ENCODE peak calls at places on chromosomes 6 and 20, in six cellular contexts. One of them, this sample, is unnamed.

GRCh38 chr6:31203345-31203979 is 33.0 kb upstream of the POU5F1 start:
- DNase-seq in IMR-90: peak
- DNase-seq in heart right ventricle: no peak
- DNase-seq in breast epithelium: no peak
- DNase-seq in choroid plexus epithelial cell: peak
- DNase-seq in AG10803: no peak
- DNase-seq in this sample: no peak

GRCh38 chr20:36478137-36478905 is 63.0 kb upstream of the MYL9 start:
- DNase-seq in IMR-90: peak
- DNase-seq in heart right ventricle: no peak
- DNase-seq in breast epithelium: no peak
- DNase-seq in choroid plexus epithelial cell: peak
- DNase-seq in AG10803: no peak
- DNase-seq in this sample: no peak

GRCh38 chr6:155352812-155353211 is 38.5 kb upstream of the TFB1M start:
- DNase-seq in IMR-90: peak
- DNase-seq in heart right ventricle: no peak
- DNase-seq in breast epithelium: no peak
- DNase-seq in choroid plexus epithelial cell: peak
- DNase-seq in AG10803: peak
- DNase-seq in this sample: no peak

GRCh38 chr20:25044261-25044560 is 13.7 kb downstream of the ACSS1 start:
- DNase-seq in IMR-90: no peak
- DNase-seq in heart right ventricle: no peak
- DNase-seq in breast epithelium: no peak
- DNase-seq in choroid plexus epithelial cell: no peak
- DNase-seq in AG10803: no peak
- DNase-seq in this sample: no peak

GRCh38 chr6:36692220-36692619 is 5.4 kb upstream of the RAB44 start:
- DNase-seq in IMR-90: no peak
- DNase-seq in heart right ventricle: no peak
- DNase-seq in breast epithelium: no peak
- DNase-seq in choroid plexus epithelial cell: no peak
- DNase-seq in AG10803: no peak
- DNase-seq in this sample: peak

GRCh38 chr20:52840041-52840440 is 132.1 kb upstream of the TSHZ2 start:
- DNase-seq in IMR-90: no peak
- DNase-seq in heart right ventricle: no peak
- DNase-seq in breast epithelium: no peak
- DNase-seq in choroid plexus epithelial cell: no peak
- DNase-seq in AG10803: no peak
- DNase-seq in this sample: no peak

GRCh38 chr6:13573669-13574110 is 711 bp upstream of the SIRT5 start:
- DNase-seq in IMR-90: peak
- DNase-seq in heart right ventricle: peak
- DNase-seq in breast epithelium: no peak
- DNase-seq in choroid plexus epithelial cell: peak
- DNase-seq in AG10803: peak
- DNase-seq in this sample: no peak

GRCh38 chr6:5087389-5087788 is 2.2 kb downstream of the PPP1R3G start:
- DNase-seq in IMR-90: no peak
- DNase-seq in heart right ventricle: peak
- DNase-seq in breast epithelium: no peak
- DNase-seq in choroid plexus epithelial cell: no peak
- DNase-seq in AG10803: no peak
- DNase-seq in this sample: peak

GRCh38 chr20:59222982-59223610 is 59.5 kb downstream of the ZNF831 start:
- DNase-seq in IMR-90: no peak
- DNase-seq in heart right ventricle: no peak
- DNase-seq in breast epithelium: no peak
- DNase-seq in choroid plexus epithelial cell: peak
- DNase-seq in AG10803: no peak
- DNase-seq in this sample: peak

GRCh38 chr6:149360536-149360935 is 39.5 kb upstream of the SUMO4 start:
- DNase-seq in IMR-90: no peak
- DNase-seq in heart right ventricle: no peak
- DNase-seq in breast epithelium: no peak
- DNase-seq in choroid plexus epithelial cell: no peak
- DNase-seq in AG10803: no peak
- DNase-seq in this sample: no peak

GRCh38 chr6:6962086-6962485 is 145.7 kb upstream of the RREB1 start:
- DNase-seq in IMR-90: no peak
- DNase-seq in heart right ventricle: no peak
- DNase-seq in breast epithelium: no peak
- DNase-seq in choroid plexus epithelial cell: no peak
- DNase-seq in AG10803: no peak
- DNase-seq in this sample: no peak

GRCh38 chr20:41139227-41140093 is 2.1 kb downstream of the PLCG1 start:
- DNase-seq in IMR-90: no peak
- DNase-seq in heart right ventricle: no peak
- DNase-seq in breast epithelium: no peak
- DNase-seq in choroid plexus epithelial cell: no peak
- DNase-seq in AG10803: no peak
- DNase-seq in this sample: no peak

GRCh38 chr20:41140226-41141133 is 3.1 kb downstream of the PLCG1 start:
- DNase-seq in IMR-90: no peak
- DNase-seq in heart right ventricle: no peak
- DNase-seq in breast epithelium: no peak
- DNase-seq in choroid plexus epithelial cell: no peak
- DNase-seq in AG10803: no peak
- DNase-seq in this sample: no peak

GRCh38 chr20:41142914-41143313 is 5.6 kb downstream of the PLCG1 start:
- DNase-seq in IMR-90: no peak
- DNase-seq in heart right ventricle: no peak
- DNase-seq in breast epithelium: no peak
- DNase-seq in choroid plexus epithelial cell: no peak
- DNase-seq in AG10803: no peak
- DNase-seq in this sample: peak

GRCh38 chr20:41142241-41142640 is 4.9 kb downstream of the PLCG1 start:
- DNase-seq in IMR-90: no peak
- DNase-seq in heart right ventricle: no peak
- DNase-seq in breast epithelium: no peak
- DNase-seq in choroid plexus epithelial cell: no peak
- DNase-seq in AG10803: no peak
- DNase-seq in this sample: no peak

DNA sequence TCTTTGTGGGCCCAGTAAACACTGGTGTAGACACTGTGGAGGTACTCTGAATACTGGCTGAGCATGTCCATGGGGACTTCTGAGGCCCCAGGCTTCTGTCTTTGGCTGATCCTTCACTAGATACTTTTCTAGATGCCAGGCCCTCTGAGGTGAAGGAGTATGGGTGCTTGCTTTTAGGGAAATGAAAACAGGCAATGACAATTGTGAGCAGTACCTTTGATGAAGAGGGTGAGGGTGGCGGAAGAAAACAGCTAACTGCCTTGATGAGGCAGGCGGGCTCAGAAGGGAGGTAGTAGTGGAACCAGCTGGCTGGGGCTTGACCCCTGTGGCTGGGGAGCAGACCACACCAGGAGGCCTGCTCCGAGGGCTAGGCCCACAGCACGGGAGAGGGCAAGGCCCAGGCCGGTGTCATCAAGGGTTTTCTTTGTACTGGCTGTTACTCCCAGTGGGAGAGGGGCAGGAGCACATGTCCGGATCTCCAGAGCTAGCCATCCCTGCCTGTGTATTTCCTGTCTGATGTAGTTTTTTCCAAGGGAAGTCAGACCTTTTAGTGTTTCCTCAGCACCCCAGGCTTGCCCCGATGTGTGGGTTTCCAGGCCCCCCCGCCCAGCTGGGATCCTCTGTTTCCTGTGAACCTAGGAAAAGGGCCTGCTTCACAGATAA is 3.9 kb downstream of the PLCG1 start:
- DNase-seq in IMR-90: peak
- DNase-seq in heart right ventricle: peak
- DNase-seq in breast epithelium: no peak
- DNase-seq in choroid plexus epithelial cell: peak
- DNase-seq in AG10803: peak
- DNase-seq in this sample: peak
- H3K4me3 ChIP-seq in IMR-90: no peak
- H3K4me3 ChIP-seq in heart right ventricle: peak
- H3K4me3 ChIP-seq in breast epithelium: peak
- H3K4me3 ChIP-seq in choroid plexus epithelial cell: no peak
- H3K4me3 ChIP-seq in AG10803: no peak
- H3K4me3 ChIP-seq in this sample: no peak

GRCh38 chr20:63497138-63497945 is 1.5 kb downstream of the EEF1A2 start:
- DNase-seq in IMR-90: no peak
- DNase-seq in heart right ventricle: no peak
- DNase-seq in breast epithelium: no peak
- DNase-seq in choroid plexus epithelial cell: no peak
- DNase-seq in AG10803: no peak
- DNase-seq in this sample: peak

GRCh38 chr20:63499333-63499969 is 568 bp upstream of the EEF1A2 start:
- DNase-seq in IMR-90: no peak
- DNase-seq in heart right ventricle: no peak
- DNase-seq in breast epithelium: no peak
- DNase-seq in choroid plexus epithelial cell: no peak
- DNase-seq in AG10803: no peak
- DNase-seq in this sample: no peak

GRCh38 chr20:63498950-63499332 is at the start of gene EEF1A2:
- DNase-seq in IMR-90: no peak
- DNase-seq in heart right ventricle: no peak
- DNase-seq in breast epithelium: no peak
- DNase-seq in choroid plexus epithelial cell: no peak
- DNase-seq in AG10803: no peak
- DNase-seq in this sample: no peak

GRCh38 chr20:63496404-63497120 is 2.3 kb downstream of the EEF1A2 start:
- DNase-seq in IMR-90: no peak
- DNase-seq in heart right ventricle: no peak
- DNase-seq in breast epithelium: no peak
- DNase-seq in choroid plexus epithelial cell: no peak
- DNase-seq in AG10803: peak
- DNase-seq in this sample: no peak

GRCh38 chr20:63497946-63498935 is 642 bp downstream of the EEF1A2 start:
- DNase-seq in IMR-90: peak
- DNase-seq in heart right ventricle: no peak
- DNase-seq in breast epithelium: no peak
- DNase-seq in choroid plexus epithelial cell: no peak
- DNase-seq in AG10803: peak
- DNase-seq in this sample: peak
- H3K4me3 ChIP-seq in IMR-90: peak
- H3K4me3 ChIP-seq in heart right ventricle: peak
- H3K4me3 ChIP-seq in breast epithelium: peak
- H3K4me3 ChIP-seq in choroid plexus epithelial cell: no peak
- H3K4me3 ChIP-seq in AG10803: no peak
- H3K4me3 ChIP-seq in this sample: no peak

GRCh38 chr20:47452736-47453161 is 48.9 kb upstream of the NCOA3 start:
- DNase-seq in IMR-90: no peak
- DNase-seq in heart right ventricle: no peak
- DNase-seq in breast epithelium: no peak
- DNase-seq in choroid plexus epithelial cell: no peak
- DNase-seq in AG10803: no peak
- DNase-seq in this sample: no peak

GRCh38 chr20:47455133-47456040 is 46.3 kb upstream of the NCOA3 start:
- DNase-seq in IMR-90: no peak
- DNase-seq in heart right ventricle: no peak
- DNase-seq in breast epithelium: no peak
- DNase-seq in choroid plexus epithelial cell: peak
- DNase-seq in AG10803: peak
- DNase-seq in this sample: no peak

GRCh38 chr20:47453167-47453782 is 48.4 kb upstream of the NCOA3 start:
- DNase-seq in IMR-90: peak
- DNase-seq in heart right ventricle: no peak
- DNase-seq in breast epithelium: no peak
- DNase-seq in choroid plexus epithelial cell: peak
- DNase-seq in AG10803: peak
- DNase-seq in this sample: no peak

GRCh38 chr20:47456041-47456537 is 45.6 kb upstream of the NCOA3 start:
- DNase-seq in IMR-90: no peak
- DNase-seq in heart right ventricle: no peak
- DNase-seq in breast epithelium: no peak
- DNase-seq in choroid plexus epithelial cell: no peak
- DNase-seq in AG10803: no peak
- DNase-seq in this sample: no peak

GRCh38 chr20:47454298-47455132 is 47.2 kb upstream of the NCOA3 start:
- DNase-seq in IMR-90: no peak
- DNase-seq in heart right ventricle: no peak
- DNase-seq in breast epithelium: no peak
- DNase-seq in choroid plexus epithelial cell: peak
- DNase-seq in AG10803: peak
- DNase-seq in this sample: peak
- H3K4me3 ChIP-seq in IMR-90: no peak
- H3K4me3 ChIP-seq in heart right ventricle: no peak
- H3K4me3 ChIP-seq in breast epithelium: no peak
- H3K4me3 ChIP-seq in choroid plexus epithelial cell: no peak
- H3K4me3 ChIP-seq in AG10803: no peak
- H3K4me3 ChIP-seq in this sample: no peak

GRCh38 chr20:21681932-21682318 is 23.5 kb upstream of the PAX1 start:
- DNase-seq in IMR-90: no peak
- DNase-seq in heart right ventricle: no peak
- DNase-seq in breast epithelium: no peak
- DNase-seq in choroid plexus epithelial cell: no peak
- DNase-seq in AG10803: no peak
- DNase-seq in this sample: no peak
- H3K4me3 ChIP-seq in IMR-90: no peak
- H3K4me3 ChIP-seq in heart right ventricle: no peak
- H3K4me3 ChIP-seq in breast epithelium: peak
- H3K4me3 ChIP-seq in choroid plexus epithelial cell: no peak
- H3K4me3 ChIP-seq in AG10803: peak
- H3K4me3 ChIP-seq in this sample: peak

GRCh38 chr20:45469336-45470261 is at the start of gene WFDC2:
- DNase-seq in IMR-90: no peak
- DNase-seq in heart right ventricle: no peak
- DNase-seq in breast epithelium: peak
- DNase-seq in choroid plexus epithelial cell: no peak
- DNase-seq in AG10803: no peak
- DNase-seq in this sample: peak

GRCh38 chr20:45467861-45468260 is 1.7 kb upstream of the WFDC2 start:
- DNase-seq in IMR-90: no peak
- DNase-seq in heart right ventricle: no peak
- DNase-seq in breast epithelium: peak
- DNase-seq in choroid plexus epithelial cell: no peak
- DNase-seq in AG10803: no peak
- DNase-seq in this sample: no peak

GRCh38 chr20:45470262-45470931 is 844 bp downstream of the WFDC2 start:
- DNase-seq in IMR-90: no peak
- DNase-seq in heart right ventricle: no peak
- DNase-seq in breast epithelium: peak
- DNase-seq in choroid plexus epithelial cell: peak
- DNase-seq in AG10803: no peak
- DNase-seq in this sample: peak

GRCh38 chr20:45467172-45467571 is 2.4 kb upstream of the WFDC2 start:
- DNase-seq in IMR-90: no peak
- DNase-seq in heart right ventricle: no peak
- DNase-seq in breast epithelium: no peak
- DNase-seq in choroid plexus epithelial cell: no peak
- DNase-seq in AG10803: no peak
- DNase-seq in this sample: no peak

DNA sequence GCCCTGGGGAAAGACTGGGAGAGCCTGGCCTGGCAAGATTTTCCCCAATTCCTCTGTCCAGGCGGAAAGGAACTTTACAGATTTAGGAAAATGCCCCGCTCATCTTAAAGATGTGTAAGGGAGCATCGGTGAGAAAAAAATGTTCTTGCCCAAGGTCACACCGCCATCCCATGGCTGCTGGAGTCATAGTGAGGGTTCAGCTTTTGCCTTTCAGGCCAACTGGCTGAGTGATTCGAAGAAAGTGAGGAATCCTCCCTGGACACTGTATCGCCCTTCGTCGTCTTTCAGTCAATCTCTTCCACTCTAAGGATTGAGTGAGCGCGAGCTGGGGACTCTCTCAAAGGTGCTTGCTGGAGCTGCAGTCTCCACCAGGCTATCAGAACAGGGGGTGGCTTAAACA is 1.4 kb downstream of the WFDC2 start:
- DNase-seq in IMR-90: no peak
- DNase-seq in heart right ventricle: no peak
- DNase-seq in breast epithelium: no peak
- DNase-seq in choroid plexus epithelial cell: no peak
- DNase-seq in AG10803: no peak
- DNase-seq in this sample: no peak
- H3K4me3 ChIP-seq in IMR-90: no peak
- H3K4me3 ChIP-seq in heart right ventricle: peak
- H3K4me3 ChIP-seq in breast epithelium: peak
- H3K4me3 ChIP-seq in choroid plexus epithelial cell: no peak
- H3K4me3 ChIP-seq in AG10803: peak
- H3K4me3 ChIP-seq in this sample: peak